ENCODE peak calls at places on chromosomes 13 and 19, in five cellular contexts. N, U, G, L and E are unnamed samples.

GRCh38 chr13:72462726-72463125 is 264.7 kb downstream of the MZT1 start:
- DNase-seq in L (no peak), U (no peak), G (no peak), N (no peak), E (no peak)

GRCh38 chr19:17761148-17761547 is 9.9 kb downstream of the FCHO1 start:
- DNase-seq in U (no peak), L (no peak), G (no peak), N (no peak), E (no peak)

GRCh38 chr19:40650749-40651305 is 39.6 kb downstream of the NUMBL start:
- DNase-seq in N (no peak), G (peak), U (no peak), L (peak), E (no peak)

GRCh38 chr13:74573654-74574053 is 439.4 kb upstream of the KLF12 start:
- DNase-seq in G (no peak), U (no peak), N (no peak), L (no peak), E (no peak)

GRCh38 chr13:60066206-60066605 is 97.5 kb downstream of the DIAPH3 start:
- DNase-seq in U (no peak), N (no peak), L (no peak), G (no peak), E (no peak)

GRCh38 chr19:38650180-38650775 is 2.8 kb downstream of the ACTN4 start:
- DNase-seq in U (no peak), L (no peak), G (no peak), N (no peak), E (no peak)

GRCh38 chr19:55500368-55500952 is 12.2 kb downstream of the SSC5D start:
- DNase-seq in N (no peak), G (no peak), U (no peak), L (no peak), E (no peak)

GRCh38 chr19:43572172-43572588 is 3.1 kb downstream of the XRCC1 start:
- DNase-seq in U (no peak), L (no peak), G (no peak), N (no peak), E (no peak)

GRCh38 chr19:48102870-48103751 is 7.5 kb downstream of the PLA2G4C start:
- DNase-seq in L (peak), G (peak), U (peak), N (no peak), E (peak)

GRCh38 chr13:85666356-85666755 is 132.9 kb downstream of the SLITRK6 start:
- DNase-seq in U (no peak), G (no peak), L (no peak), N (no peak), E (no peak)

GRCh38 chr13:105804561-105805190 is 730.8 kb downstream of the EFNB2 start:
- DNase-seq in L (peak), G (peak), U (peak), N (no peak), E (no peak)

GRCh38 chr19:5306531-5306930 is 34.1 kb downstream of the PTPRS start:
- DNase-seq in N (no peak), U (no peak), G (no peak), L (no peak), E (no peak)
- TF ChIP-seq CTCF in N (no peak), U (no peak), G (no peak), L (no peak), E (no peak)

DNA sequence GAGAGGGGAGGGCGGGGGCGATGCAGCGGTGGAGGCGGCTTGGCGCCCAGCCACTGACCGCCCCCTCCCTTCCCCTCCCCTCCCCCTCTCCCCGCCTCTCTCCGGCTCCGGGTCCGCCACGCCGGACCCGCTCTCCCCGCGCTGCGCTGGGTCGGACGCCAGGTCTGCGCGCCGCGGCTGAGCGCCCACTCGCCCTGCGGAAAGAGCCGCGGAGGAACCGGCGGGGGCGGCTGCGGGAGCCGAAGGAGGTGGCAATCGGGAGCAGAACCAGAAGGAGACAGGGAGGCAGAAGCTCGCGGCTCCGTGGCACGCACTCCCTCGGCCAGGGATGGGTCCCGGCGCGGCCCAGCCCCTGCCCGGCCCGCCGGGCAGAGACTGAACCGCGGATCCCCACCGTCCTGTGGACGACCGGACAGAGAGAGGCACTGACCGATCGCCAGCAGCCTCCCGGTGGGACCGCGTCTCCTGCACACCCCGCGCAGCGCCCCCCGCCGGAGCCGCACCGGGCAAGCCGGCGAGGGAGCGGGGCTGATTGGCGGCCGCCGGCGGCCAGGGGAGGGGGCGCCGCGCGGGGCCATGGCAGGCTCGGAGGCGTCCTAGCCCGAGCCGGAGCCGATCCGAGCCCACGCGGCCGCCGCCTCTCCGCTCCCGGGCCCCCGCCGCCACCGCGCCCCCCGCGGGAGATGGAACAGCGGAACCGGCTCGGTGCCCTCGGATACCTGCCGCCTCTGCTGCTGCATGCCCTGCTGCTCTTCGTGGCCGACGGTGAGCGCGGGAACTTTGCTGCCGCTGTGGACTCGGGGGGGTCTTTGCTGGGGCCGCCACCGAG is at the start of gene VSTM2B:
- DNase-seq in U (no peak), G (no peak), L (no peak), N (no peak), E (no peak)
- TF ChIP-seq CTCF in U (no peak), G (no peak), L (no peak), N (no peak), E (no peak)

GRCh38 chr13:37648604-37649003 is 50.0 kb upstream of the POSTN start:
- DNase-seq in G (peak), U (peak), L (peak), N (no peak), E (no peak)

GRCh38 chr13:37642201-37642600 is 43.6 kb upstream of the POSTN start:
- DNase-seq in L (no peak), N (no peak), G (no peak), U (no peak), E (no peak)

GRCh38 chr13:37647038-37647650 is 48.6 kb upstream of the POSTN start:
- DNase-seq in N (no peak), G (peak), U (no peak), L (peak), E (no peak)

GRCh38 chr13:37646531-37646930 is 48.0 kb upstream of the POSTN start:
- DNase-seq in N (no peak), L (peak), U (no peak), G (no peak), E (no peak)

DNA sequence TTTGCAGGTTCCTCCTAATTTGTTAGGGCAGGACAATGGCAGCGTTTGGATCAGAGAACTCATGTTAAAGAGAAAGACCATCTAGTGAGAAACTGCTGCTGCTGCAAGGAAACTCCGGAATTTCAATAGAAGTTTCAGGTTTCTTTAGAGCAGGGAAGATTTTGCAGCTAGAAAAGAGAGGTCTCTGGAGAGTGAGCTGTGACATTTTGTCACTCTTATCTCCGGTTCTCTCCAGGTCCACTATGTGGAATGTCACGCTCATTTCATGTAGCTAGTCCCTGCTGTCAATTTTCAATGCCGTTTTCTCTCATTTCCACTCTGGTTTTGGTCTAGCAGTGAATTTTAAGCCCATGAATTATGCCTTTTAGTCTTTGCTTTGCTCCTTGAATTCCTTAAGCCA is 46.6 kb upstream of the POSTN start:
- DNase-seq in U (no peak), L (no peak), N (no peak), G (peak), E (no peak)
- TF ChIP-seq CTCF in U (no peak), L (no peak), N (no peak), G (no peak), E (no peak)

GRCh38 chr13:80340643-80341097 is 256 bp downstream of the SPRY2 start:
- DNase-seq in U (no peak), L (peak), N (peak), G (peak), E (no peak)

GRCh38 chr13:80342541-80343371 is 1.8 kb upstream of the SPRY2 start:
- DNase-seq in G (peak), N (peak), U (peak), L (peak), E (no peak)

GRCh38 chr13:80339841-80340642 is 884 bp downstream of the SPRY2 start:
- DNase-seq in N (peak), U (peak), L (peak), G (peak), E (no peak)

GRCh38 chr13:80341771-80342271 is 895 bp upstream of the SPRY2 start:
- DNase-seq in U (peak), L (peak), N (no peak), G (peak), E (no peak)

DNA sequence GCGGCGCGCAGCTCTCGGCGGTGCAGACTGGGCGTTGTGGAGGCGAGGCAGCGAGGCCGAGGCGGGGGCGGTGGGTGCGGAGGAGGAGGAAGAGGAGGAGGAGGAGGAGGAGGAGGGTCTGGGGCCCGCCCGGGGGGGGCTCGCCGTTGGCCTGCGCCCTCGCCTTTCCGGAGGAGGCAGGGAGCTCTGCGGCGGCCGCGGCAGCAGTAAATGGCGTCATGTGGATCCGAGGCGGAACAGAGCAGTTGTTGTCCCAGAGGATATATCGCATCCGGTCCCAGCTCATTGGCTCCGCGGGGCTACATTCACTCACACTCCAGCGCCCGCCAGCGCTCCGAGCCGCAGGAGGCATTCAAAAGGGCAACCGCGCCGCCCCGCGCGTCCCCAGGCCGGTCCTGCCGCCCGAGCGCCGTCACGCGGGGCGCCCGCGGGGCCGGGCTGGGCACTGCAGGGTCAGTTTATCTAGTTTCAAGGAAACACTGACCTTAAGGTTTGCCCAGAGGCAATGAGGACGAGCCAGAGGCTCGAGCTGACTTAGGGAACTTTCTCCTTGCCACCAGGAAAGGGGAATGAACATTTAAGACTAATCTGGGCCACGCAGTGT is at the start of gene SPRY2:
- DNase-seq in G (peak), L (peak), N (peak), U (peak), E (no peak)
- TF ChIP-seq CTCF in G (no peak), L (no peak), N (peak), U (no peak), E (no peak)

DNA sequence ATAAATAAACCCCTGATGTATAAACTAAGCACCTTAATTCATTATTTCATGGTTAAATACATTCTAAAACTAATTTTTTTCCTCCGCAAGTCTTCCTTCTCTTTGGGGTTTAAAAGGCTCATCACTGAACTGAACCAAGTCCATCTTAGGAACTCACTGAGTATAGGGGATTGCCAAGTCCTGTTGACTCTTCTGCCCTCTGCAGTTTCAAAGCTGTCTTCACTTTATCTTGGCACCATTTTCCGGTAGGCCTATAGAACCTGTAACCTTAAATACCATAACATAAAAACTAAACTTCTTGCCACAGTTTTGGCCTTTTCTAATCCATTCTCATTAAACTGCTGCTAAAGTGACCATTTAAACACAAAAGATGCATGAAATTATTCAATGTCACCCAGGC is 66.5 kb upstream of the USPL1 start:
- DNase-seq in L (peak), G (peak), N (peak), U (peak), E (no peak)
- TF ChIP-seq CTCF in L (peak), G (peak), N (peak), U (peak), E (peak)

DNA sequence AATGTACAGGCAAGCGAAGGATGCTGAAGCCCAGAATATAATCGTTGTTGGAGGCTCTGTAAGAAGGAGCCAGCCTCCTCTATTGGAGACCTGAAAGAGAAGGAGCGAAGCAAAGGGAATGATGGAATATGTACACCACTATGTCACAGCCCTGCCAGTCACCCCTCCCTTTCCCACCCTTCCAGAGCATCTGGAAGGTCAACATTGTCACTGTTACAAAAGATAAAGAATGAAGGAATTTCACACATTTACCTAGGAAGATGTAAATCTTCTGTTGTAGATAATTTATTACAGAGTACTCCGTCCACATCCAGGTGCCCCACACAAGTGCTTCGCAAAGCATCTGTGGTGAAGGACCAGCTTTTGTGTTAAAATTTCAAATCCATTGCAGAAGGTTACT is 39.7 kb upstream of the SACS start:
- DNase-seq in N (no peak), L (no peak), G (no peak), U (no peak), E (no peak)
- TF ChIP-seq CTCF in N (no peak), L (no peak), G (no peak), U (no peak), E (no peak)

DNA sequence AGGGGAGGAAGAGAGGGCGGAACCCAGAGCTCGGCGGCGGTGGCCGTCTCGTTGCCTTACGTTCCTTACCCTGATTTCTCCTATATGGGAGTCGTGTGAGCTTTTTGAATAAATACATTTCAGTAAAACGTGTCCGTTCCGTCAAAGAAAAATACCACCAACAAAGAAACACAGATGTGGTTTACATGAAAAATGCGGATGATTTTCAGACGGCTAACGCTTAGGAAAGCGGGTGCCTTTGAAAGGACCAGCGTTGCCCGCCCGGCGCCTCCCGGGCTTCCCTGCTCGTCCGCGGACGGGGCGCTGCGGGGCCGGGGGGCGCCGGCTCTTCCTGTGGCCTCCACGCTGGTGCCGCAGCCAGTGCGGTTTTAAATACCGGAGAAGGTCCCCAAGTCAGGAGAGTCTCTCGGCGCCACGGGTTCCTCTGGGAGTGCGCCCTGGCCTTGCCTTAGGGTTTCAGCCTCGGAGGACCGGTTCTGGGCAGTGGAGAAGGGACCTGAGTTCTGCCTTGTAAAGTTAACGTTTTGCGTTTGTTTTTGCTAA is 813 bp downstream of the UPF3A start:
- DNase-seq in N (peak), L (peak), G (no peak), U (peak), E (no peak)
- TF ChIP-seq CTCF in N (no peak), L (no peak), G (no peak), U (no peak), E (no peak)

GRCh38 chr13:41075034-41075433 is 13.7 kb downstream of the WBP4 start:
- DNase-seq in U (peak), G (peak), N (peak), L (peak), E (no peak)

GRCh38 chr13:41077475-41077874 is 16.2 kb downstream of the WBP4 start:
- DNase-seq in G (no peak), U (no peak), L (no peak), N (no peak), E (no peak)

GRCh38 chr13:41075485-41075884 is 14.2 kb downstream of the WBP4 start:
- DNase-seq in N (no peak), U (no peak), L (no peak), G (no peak), E (no peak)

GRCh38 chr13:41074523-41074922 is 13.2 kb downstream of the WBP4 start:
- DNase-seq in U (no peak), G (no peak), N (no peak), L (no peak), E (no peak)

DNA sequence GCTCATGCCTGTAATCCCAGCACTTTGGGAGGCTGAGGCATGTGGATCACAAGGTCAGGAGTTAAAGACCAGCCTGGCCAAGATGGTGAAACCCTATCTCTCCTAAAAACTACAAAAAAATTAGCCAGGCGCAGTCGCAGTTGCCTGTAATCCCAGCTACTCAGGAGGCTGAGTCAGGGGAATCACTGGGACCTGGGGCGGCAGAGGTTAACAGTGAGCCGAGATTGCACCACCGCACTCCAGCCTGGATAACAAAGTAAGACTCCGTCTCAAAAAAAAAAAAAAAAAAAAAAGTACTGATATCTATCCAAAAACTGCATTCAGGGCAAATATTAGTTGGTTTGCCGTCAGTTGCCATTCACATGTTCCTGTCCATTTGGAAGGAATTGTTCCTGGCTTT is 10.5 kb downstream of the WBP4 start:
- DNase-seq in L (no peak), G (no peak), U (no peak), N (no peak), E (no peak)
- TF ChIP-seq CTCF in L (no peak), G (no peak), U (no peak), N (no peak), E (no peak)

GRCh38 chr13:43804461-43805070 is 17.8 kb upstream of the ENOX1 start:
- DNase-seq in U (peak), L (peak), N (peak), G (peak), E (peak)
- TF ChIP-seq CTCF in U (peak), L (peak), N (peak), G (peak), E (peak)